ENCODE peak calls at places on chromosomes 13 and 19, in six cellular contexts. L is A549, W is GM12878, S is HepG2, Y is K562, O is endothelial cell of umbilical vein. Q is an unnamed sample.

GRCh38 chr19:7986321-7987083 is 18.9 kb downstream of the ELAVL1 start:
- DNase-seq in W (no peak), S (no peak), L (peak), Y (no peak), O (peak), Q (no peak)

GRCh38 chr13:28402057-28402381 is 92.9 kb downstream of the FLT1 start:
- DNase-seq in O (no peak), Y (no peak), W (no peak), S (no peak), L (no peak), Q (no peak)

GRCh38 chr19:45920458-45920857 is 5.9 kb upstream of the NANOS2 start:
- DNase-seq in L (no peak), S (no peak), Y (no peak), O (no peak), W (no peak), Q (peak)

GRCh38 chr19:27746691-27747380 is 1466.1 kb downstream of the UQCRFS1 start:
- DNase-seq in L (peak), W (no peak), S (no peak), Y (peak), O (no peak), Q (peak)

GRCh38 chr13:41917641-41918040 is 43.3 kb downstream of the VWA8 start:
- DNase-seq in Y (no peak), L (no peak), W (no peak), S (no peak), O (peak), Q (peak)

GRCh38 chr19:51714848-51715247 is 8.9 kb downstream of the HAS1 start:
- DNase-seq in L (no peak), Y (no peak), O (no peak), S (no peak), W (no peak), Q (peak)

GRCh38 chr19:15107056-15108010 is at the start of gene SYDE1:
- DNase-seq in W (no peak), L (peak), S (peak), Y (no peak), O (peak), Q (no peak)

GRCh38 chr13:90800082-90800746 is 547.3 kb upstream of the MIR17HG start:
- DNase-seq in O (no peak), W (no peak), L (no peak), S (no peak), Y (no peak), Q (no peak)

GRCh38 chr19:44306283-44306682 is 1.5 kb upstream of the ZNF235 start:
- DNase-seq in S (no peak), Y (no peak), O (no peak), L (no peak), W (no peak), Q (no peak)

GRCh38 chr19:18297308-18297707 is 15.9 kb upstream of the JUND start:
- DNase-seq in Y (no peak), L (no peak), S (no peak), W (no peak), O (no peak), Q (no peak)

GRCh38 chr13:42946927-42947326 is 45.1 kb downstream of the EPSTI1 start:
- DNase-seq in O (no peak), L (no peak), W (no peak), S (no peak), Y (no peak), Q (peak)

GRCh38 chr19:45822716-45823115 is 7.6 kb upstream of the RSPH6A start:
- DNase-seq in Y (no peak), O (no peak), L (no peak), W (no peak), S (no peak), Q (no peak)

GRCh38 chr13:38180670-38181069 is 169.0 kb upstream of the UFM1 start:
- DNase-seq in S (no peak), L (no peak), O (no peak), W (no peak), Y (no peak), Q (no peak)

GRCh38 chr19:43762814-43763213 is 8.1 kb upstream of the SMG9 start:
- DNase-seq in S (no peak), O (no peak), W (no peak), L (no peak), Y (no peak), Q (no peak)

GRCh38 chr13:77537302-77537919 is 1.9 kb downstream of the SCEL start:
- DNase-seq in W (no peak), O (no peak), Y (no peak), L (no peak), S (no peak), Q (no peak)

GRCh38 chr13:106110241-106110855 is 425.1 kb downstream of the EFNB2 start:
- DNase-seq in S (no peak), L (peak), W (no peak), O (no peak), Y (no peak), Q (no peak)

GRCh38 chr13:23715762-23716235 is 145.6 kb downstream of the TNFRSF19 start:
- DNase-seq in S (peak), W (no peak), O (no peak), Y (peak), L (peak), Q (no peak)

GRCh38 chr13:40549500-40550094 is 116.8 kb downstream of the FOXO1 start:
- DNase-seq in Y (no peak), S (peak), L (no peak), O (no peak), W (no peak), Q (no peak)

GRCh38 chr19:56120371-56121179 is 520 bp downstream of the ZNF787 start:
- DNase-seq in Y (peak), S (peak), L (peak), O (peak), W (no peak), Q (peak)

GRCh38 chr19:24159707-24160106 is 72.7 kb downstream of the ZNF254 start:
- DNase-seq in S (peak), L (peak), O (no peak), W (no peak), Y (peak), Q (peak)

GRCh38 chr13:43720780-43721397 is 65.9 kb downstream of the ENOX1 start:
- DNase-seq in L (peak), O (no peak), Y (no peak), W (no peak), S (no peak), Q (no peak)

GRCh38 chr19:40567750-40568494 is 8.8 kb upstream of the SHKBP1 start:
- DNase-seq in Y (no peak), W (no peak), S (no peak), O (no peak), L (no peak), Q (no peak)

GRCh38 chr19:3253270-3253669 is 28.8 kb downstream of the CELF5 start:
- DNase-seq in W (no peak), O (no peak), L (peak), S (no peak), Y (no peak), Q (peak)

GRCh38 chr19:3254520-3254919 is 30.1 kb downstream of the CELF5 start:
- DNase-seq in Y (no peak), W (no peak), L (no peak), O (no peak), S (no peak), Q (no peak)

GRCh38 chr19:3262362-3262761 is 37.9 kb downstream of the CELF5 start:
- DNase-seq in O (no peak), W (no peak), S (no peak), L (no peak), Y (no peak), Q (no peak)

GRCh38 chr19:3252650-3253049 is 28.2 kb downstream of the CELF5 start:
- DNase-seq in L (no peak), O (no peak), Y (no peak), S (no peak), W (no peak), Q (no peak)

GRCh38 chr19:3257071-3257470 is 32.6 kb downstream of the CELF5 start:
- DNase-seq in Y (no peak), O (no peak), S (no peak), L (no peak), W (no peak), Q (no peak)
- TF ChIP-seq MYC in Y (no peak), O (no peak), S (no peak), L (no peak), W (no peak), Q (no peak)

GRCh38 chr19:31255174-31255862 is 93.9 kb downstream of the TSHZ3 start:
- DNase-seq in W (no peak), O (no peak), S (no peak), L (no peak), Y (no peak), Q (no peak)

GRCh38 chr19:31255863-31256600 is 93.2 kb downstream of the TSHZ3 start:
- DNase-seq in Y (no peak), S (no peak), W (no peak), O (no peak), L (no peak), Q (no peak)

GRCh38 chr19:31256601-31256990 is 92.6 kb downstream of the TSHZ3 start:
- DNase-seq in Y (no peak), O (no peak), S (no peak), W (no peak), L (no peak), Q (no peak)

GRCh38 chr19:31253816-31254551 is 95.3 kb downstream of the TSHZ3 start:
- DNase-seq in O (no peak), L (no peak), S (no peak), W (no peak), Y (no peak), Q (no peak)

DNA sequence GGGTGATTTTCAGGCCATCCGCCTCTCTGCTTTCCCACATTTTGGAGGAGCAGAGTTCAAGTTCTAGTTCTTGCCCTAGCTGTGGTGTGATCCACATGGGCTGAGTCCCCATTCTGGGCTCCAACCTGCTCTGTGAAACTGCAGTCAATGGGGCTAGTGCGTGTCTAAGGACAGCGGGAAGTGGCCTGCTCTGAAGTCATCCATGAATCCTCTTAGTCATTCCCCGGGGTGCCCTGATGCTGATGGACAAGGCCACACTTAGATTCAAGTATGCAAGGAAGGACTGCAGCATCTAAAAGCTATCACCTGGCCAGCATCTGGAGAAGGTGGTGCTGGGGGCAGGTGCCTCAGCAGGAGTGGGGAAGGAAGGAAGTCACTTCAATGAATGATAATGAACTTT is 94.6 kb downstream of the TSHZ3 start:
- DNase-seq in W (no peak), O (no peak), S (no peak), L (no peak), Y (no peak), Q (no peak)
- H3K4me3 ChIP-seq in W (no peak), O (no peak), S (no peak), L (no peak), Y (no peak), Q (no peak)

DNA sequence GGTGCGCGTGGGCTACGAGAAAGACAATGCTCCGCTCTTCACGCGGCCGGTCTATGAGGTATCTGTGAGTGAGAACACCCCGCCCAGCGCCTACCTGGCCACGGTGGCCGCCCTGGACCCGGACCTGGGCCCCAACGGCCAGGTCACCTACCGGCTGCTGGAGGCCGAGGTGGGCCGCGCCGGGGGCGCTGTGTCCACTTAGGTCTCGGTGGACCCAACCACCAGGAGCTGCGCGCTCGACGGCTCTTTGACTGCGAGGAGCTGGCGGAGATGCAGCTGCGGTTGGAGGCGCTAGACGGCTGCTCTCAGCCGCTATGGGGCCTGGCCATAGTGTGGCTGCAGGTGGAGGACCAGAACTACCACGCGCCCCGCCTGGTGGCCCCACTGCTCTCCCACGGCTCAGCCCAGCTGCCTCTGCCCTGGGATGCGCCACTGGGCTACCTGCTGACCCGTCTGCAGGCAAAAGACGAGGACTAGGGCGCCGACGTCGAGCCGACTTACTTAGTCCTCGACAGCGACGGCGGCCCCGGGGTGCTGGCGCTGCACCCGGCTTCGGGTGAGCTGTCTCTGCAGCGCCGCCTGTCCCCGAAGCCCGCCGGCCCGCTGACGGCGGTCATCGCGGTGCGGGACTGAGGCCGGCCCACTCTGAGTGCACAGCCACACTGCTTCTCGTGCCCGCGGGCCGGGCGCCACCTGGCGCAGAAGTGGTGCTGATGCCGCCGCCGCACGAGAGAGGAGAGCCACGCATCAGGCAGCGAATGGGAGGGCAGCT is 173.0 kb downstream of the OLFM4 start:
- DNase-seq in O (no peak), L (no peak), S (no peak), W (no peak), Y (no peak), Q (no peak)
- TF ChIP-seq CTCF in O (no peak), L (no peak), S (no peak), W (no peak), Y (no peak), Q (no peak)

GRCh38 chr19:1116726-1117581 is 13.2 kb downstream of the GPX4 start:
- DNase-seq in L (no peak), S (no peak), Y (no peak), W (no peak), O (no peak), Q (no peak)
- TF ChIP-seq MYC in L (no peak), S (no peak), Y (no peak), W (no peak), O (no peak), Q (no peak)

GRCh38 chr13:101570410-101570809 is 117.9 kb downstream of the ITGBL1 start:
- DNase-seq in O (no peak), W (no peak), S (no peak), L (peak), Y (no peak), Q (no peak)
- H3K4me3 ChIP-seq in O (no peak), W (no peak), S (no peak), L (no peak), Y (no peak), Q (no peak)

DNA sequence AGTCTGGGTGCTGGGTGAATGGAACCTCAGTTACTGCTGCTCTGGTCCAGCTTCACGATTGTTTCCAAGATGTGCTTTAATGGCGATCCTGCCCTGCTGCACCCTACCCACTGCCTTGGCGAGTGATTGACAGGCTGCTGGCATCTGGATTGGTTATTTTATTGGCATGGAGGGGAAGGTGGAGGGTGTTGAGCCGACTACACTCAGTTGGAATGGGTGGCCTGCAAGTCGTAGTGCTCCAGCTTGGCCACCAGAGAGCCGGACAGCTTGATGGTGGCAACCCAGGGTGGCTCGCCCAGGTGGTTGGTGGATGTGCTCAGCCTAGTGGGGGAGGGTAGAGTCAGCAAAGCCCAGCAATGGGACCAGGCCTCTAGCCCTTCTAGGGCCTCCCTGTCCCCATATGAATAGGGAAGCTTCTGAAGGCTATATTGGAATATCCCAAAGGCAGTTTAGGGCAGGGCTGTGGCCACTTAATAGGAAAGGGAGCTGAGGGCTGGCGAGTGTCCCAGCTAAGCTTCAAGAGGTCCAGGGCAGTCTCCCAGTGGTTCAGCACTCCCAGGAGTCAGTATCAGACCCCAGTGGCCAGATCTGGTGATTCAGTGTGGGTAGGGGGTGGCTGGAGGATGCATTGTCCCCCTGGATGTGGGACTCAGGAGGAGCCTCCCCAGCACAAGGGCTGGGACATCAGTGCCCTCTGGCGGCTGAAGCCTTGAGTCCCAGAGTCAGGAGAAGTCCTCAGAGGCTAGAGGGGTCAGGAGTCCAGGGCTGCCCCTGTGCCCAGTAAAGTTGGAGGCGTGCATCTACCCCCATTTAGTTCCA is 3.4 kb downstream of the GGN start:
- DNase-seq in L (peak), Y (peak), S (peak), W (no peak), O (no peak), Q (no peak)
- TF ChIP-seq CTCF in L (peak), Y (peak), S (peak), W (peak), O (no peak), Q (no peak)

DNA sequence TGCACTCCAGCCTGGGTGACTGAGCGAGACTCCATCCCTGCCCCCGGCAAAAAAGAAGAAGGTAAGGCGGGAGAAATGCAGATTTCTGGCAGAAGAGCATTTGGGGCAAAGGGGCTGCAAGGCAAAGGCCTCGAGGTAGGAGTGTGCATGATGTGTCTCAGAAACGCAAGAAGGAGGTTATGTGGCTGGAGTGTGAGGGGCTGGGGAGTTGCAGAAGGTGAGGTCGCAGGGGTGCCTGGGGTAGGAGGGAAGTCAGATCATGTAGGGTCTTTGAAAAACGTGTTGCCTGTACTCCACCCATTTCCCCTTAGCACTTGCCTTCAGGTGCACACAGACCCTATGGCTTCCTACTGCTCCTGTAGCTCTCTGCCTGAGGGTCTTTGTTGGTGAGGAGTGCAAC is 29.9 kb downstream of the KCTD15 start:
- DNase-seq in Y (no peak), S (no peak), L (no peak), W (no peak), O (no peak), Q (no peak)
- TF ChIP-seq MYC in Y (no peak), S (no peak), L (no peak), W (no peak), O (no peak), Q (no peak)

GRCh38 chr13:33746867-33747266 is 71.1 kb upstream of the RFC3 start:
- DNase-seq in W (no peak), S (no peak), Y (no peak), O (no peak), L (no peak), Q (no peak)

GRCh38 chr13:33745370-33746324 is 72.3 kb upstream of the RFC3 start:
- DNase-seq in Y (no peak), O (no peak), W (no peak), S (no peak), L (no peak), Q (no peak)

GRCh38 chr13:33742321-33742720 is 75.6 kb upstream of the RFC3 start:
- DNase-seq in O (no peak), W (no peak), S (no peak), Y (no peak), L (no peak), Q (no peak)

GRCh38 chr13:33743438-33744368 is 74.2 kb upstream of the RFC3 start:
- DNase-seq in L (no peak), W (peak), O (no peak), Y (no peak), S (peak), Q (peak)

DNA sequence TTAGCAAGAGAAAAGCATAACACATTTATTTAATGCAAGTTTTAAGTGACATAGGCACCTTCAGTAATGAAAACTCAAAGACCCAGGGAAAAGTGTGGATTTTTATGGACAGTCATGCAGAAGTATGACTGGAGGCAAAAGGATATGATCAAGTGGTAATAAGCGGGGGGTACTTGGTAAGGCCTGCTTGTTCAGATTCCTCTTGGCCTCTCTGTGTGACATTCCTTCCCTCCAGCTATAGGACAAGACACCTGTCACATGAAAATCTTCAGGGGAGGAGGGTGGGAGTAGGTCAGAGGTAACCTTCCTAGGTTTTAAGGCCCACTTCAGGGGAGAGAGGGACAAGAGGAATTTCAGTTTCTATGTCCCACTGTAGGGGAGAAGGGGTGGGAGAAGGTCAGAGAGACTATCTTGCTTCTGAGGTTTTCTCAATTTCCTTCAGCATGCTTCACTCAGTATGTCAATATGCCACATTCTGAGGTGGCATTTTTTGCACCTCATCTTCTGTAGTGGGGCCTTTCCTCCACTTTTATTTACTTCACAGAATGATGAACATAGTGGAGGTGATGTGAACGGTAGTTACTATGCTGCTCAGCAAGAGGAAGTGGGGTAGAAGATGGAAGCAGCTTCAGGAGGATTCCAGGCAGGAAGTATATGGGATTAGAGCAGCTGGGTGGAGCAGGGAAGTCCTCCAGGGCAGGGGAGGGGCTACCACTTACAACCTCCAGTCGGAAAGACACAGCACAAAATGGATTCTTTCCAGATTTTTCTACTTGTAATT is 73.2 kb upstream of the RFC3 start:
- DNase-seq in O (no peak), W (no peak), S (no peak), Y (no peak), L (no peak), Q (no peak)
- H3K4me3 ChIP-seq in O (no peak), W (no peak), S (no peak), Y (no peak), L (no peak), Q (no peak)

Q was measured in NB4.